ENCODE peak calls at places on chromosomes 2 and 18, in eight cellular contexts. R is NCI-H1092, M is non-pigmented ciliary epithelial cell, U is amygdala, W is neuronal stem cell, A is mucosa of gallbladder, Z is ACHN, P is aorta. L is an unnamed sample.

GRCh38 chr2:225691711-225692110 is 292.2 kb downstream of the NYAP2 start:
- DNase-seq in M (no peak), R (no peak), W (no peak), U (no peak), A (peak; percentile 47), P (no peak), Z (no peak), L (no peak)

GRCh38 chr18:31203086-31203793 is 40.6 kb upstream of the DSC1 start:
- DNase-seq in R (no peak), U (no peak), W (no peak), A (no peak), P (peak; percentile 61), M (no peak), Z (no peak), L (no peak)

GRCh38 chr18:52902188-52902587 is 562.2 kb downstream of the DCC start:
- DNase-seq in U (no peak), W (no peak), P (no peak), R (no peak), Z (no peak), A (no peak), M (no peak), L (no peak)

GRCh38 chr18:56891870-56892269 is 240.7 kb downstream of the WDR7 start:
- DNase-seq in Z (no peak), U (no peak), R (no peak), M (no peak), W (no peak), P (no peak), A (no peak), L (no peak)

GRCh38 chr2:20423376-20423775 is 23.5 kb upstream of the RHOB start:
- DNase-seq in M (no peak), U (no peak), P (no peak), Z (no peak), W (no peak), A (no peak), R (no peak), L (no peak)

GRCh38 chr2:18800240-18800971 is 211.0 kb upstream of the NT5C1B start:
- DNase-seq in A (no peak), R (no peak), P (no peak), Z (no peak), W (no peak), U (no peak), M (no peak), L (no peak)

GRCh38 chr18:3605562-3606443 is 155.8 kb downstream of the TGIF1 start:
- DNase-seq in Z (peak; percentile 44), W (no peak), M (no peak), P (no peak), U (no peak), R (no peak), A (no peak), L (no peak)

GRCh38 chr2:181457741-181458425 is 697 bp downstream of the ITGA4 start:
- DNase-seq in A (peak; percentile 11), W (peak; percentile 27), U (no peak), M (no peak), Z (peak; percentile 39), R (no peak), P (peak; percentile 65), L (no peak)

GRCh38 chr2:184646177-184646576 is 47.8 kb downstream of the ZNF804A start:
- DNase-seq in A (no peak), M (no peak), Z (peak; percentile 33), P (no peak), U (no peak), W (no peak), R (no peak), L (peak; percentile 61)